ENCODE peak calls at places on chromosome X, in five cellular contexts. One of them, this sample, is unnamed.

GRCh38 chrX:100674705-100675104 is 30.7 kb downstream of the SRPX2 start:
- DNase-seq in HCT116: no peak
- DNase-seq in K562: peak; percentile 11
- DNase-seq in HepG2: no peak
- DNase-seq in GM12878: no peak
- DNase-seq in this sample: no peak

GRCh38 chrX:153921511-153922285 is 4.4 kb downstream of the ARHGAP4 start:
- DNase-seq in HCT116: no peak
- DNase-seq in K562: no peak
- DNase-seq in HepG2: no peak
- DNase-seq in GM12878: no peak
- DNase-seq in this sample: no peak

GRCh38 chrX:68985135-68985725 is 156.4 kb downstream of the EFNB1 start:
- DNase-seq in HCT116: no peak
- DNase-seq in K562: peak; percentile 1
- DNase-seq in HepG2: no peak
- DNase-seq in GM12878: no peak
- DNase-seq in this sample: no peak

GRCh38 chrX:44143061-44143602 is 169.9 kb upstream of the NDP start:
- DNase-seq in HCT116: no peak
- DNase-seq in K562: no peak
- DNase-seq in HepG2: no peak
- DNase-seq in GM12878: no peak
- DNase-seq in this sample: no peak

GRCh38 chrX:1481636-1482529 is 29.2 kb upstream of the ASMTL start:
- DNase-seq in HCT116: peak; percentile 73
- DNase-seq in K562: peak; percentile 48
- DNase-seq in HepG2: peak; percentile 95
- DNase-seq in GM12878: peak; percentile 90
- DNase-seq in this sample: peak; percentile 81

GRCh38 chrX:12701625-12702024 is 89.6 kb upstream of the PRPS2 start:
- DNase-seq in HCT116: peak; percentile 62
- DNase-seq in K562: peak; percentile 58
- DNase-seq in HepG2: peak; percentile 37
- DNase-seq in GM12878: peak; percentile 12
- DNase-seq in this sample: peak; percentile 13

GRCh38 chrX:9807355-9808182 is 21.3 kb downstream of the SHROOM2 start:
- DNase-seq in HCT116: no peak
- DNase-seq in K562: no peak
- DNase-seq in HepG2: no peak
- DNase-seq in GM12878: no peak
- DNase-seq in this sample: peak; percentile 19

GRCh38 chrX:87582453-87582852 is 64.9 kb downstream of the KLHL4 start:
- DNase-seq in HCT116: no peak
- DNase-seq in K562: no peak
- DNase-seq in HepG2: no peak
- DNase-seq in GM12878: no peak
- DNase-seq in this sample: no peak

GRCh38 chrX:154047266-154047665 is 27.6 kb upstream of the IRAK1 start:
- DNase-seq in HCT116: no peak
- DNase-seq in K562: no peak
- DNase-seq in HepG2: no peak
- DNase-seq in GM12878: no peak
- DNase-seq in this sample: no peak

GRCh38 chrX:2584659-2585470 is 84.1 kb upstream of the DHRSX start:
- DNase-seq in HCT116: no peak
- DNase-seq in K562: no peak
- DNase-seq in HepG2: no peak
- DNase-seq in GM12878: no peak
- DNase-seq in this sample: no peak

GRCh38 chrX:2592279-2592678 is 91.5 kb upstream of the DHRSX start:
- DNase-seq in HCT116: no peak
- DNase-seq in K562: no peak
- DNase-seq in HepG2: no peak
- DNase-seq in GM12878: no peak
- DNase-seq in this sample: no peak

GRCh38 chrX:2587146-2587545 is 86.4 kb upstream of the DHRSX start:
- DNase-seq in HCT116: no peak
- DNase-seq in K562: no peak
- DNase-seq in HepG2: no peak
- DNase-seq in GM12878: no peak
- DNase-seq in this sample: no peak

GRCh38 chrX:2588049-2588448 is 87.3 kb upstream of the DHRSX start:
- DNase-seq in HCT116: no peak
- DNase-seq in K562: no peak
- DNase-seq in HepG2: no peak
- DNase-seq in GM12878: no peak
- DNase-seq in this sample: no peak

GRCh38 chrX:2589186-2590020 is 88.6 kb upstream of the DHRSX start:
- DNase-seq in HCT116: no peak
- DNase-seq in K562: no peak
- DNase-seq in HepG2: no peak
- DNase-seq in GM12878: no peak
- DNase-seq in this sample: no peak
- TF ChIP-seq JUND in HCT116: no peak
- TF ChIP-seq JUND in K562: no peak
- TF ChIP-seq JUND in HepG2: no peak
- TF ChIP-seq JUND in GM12878: no peak
- TF ChIP-seq JUND in this sample: no peak

DNA sequence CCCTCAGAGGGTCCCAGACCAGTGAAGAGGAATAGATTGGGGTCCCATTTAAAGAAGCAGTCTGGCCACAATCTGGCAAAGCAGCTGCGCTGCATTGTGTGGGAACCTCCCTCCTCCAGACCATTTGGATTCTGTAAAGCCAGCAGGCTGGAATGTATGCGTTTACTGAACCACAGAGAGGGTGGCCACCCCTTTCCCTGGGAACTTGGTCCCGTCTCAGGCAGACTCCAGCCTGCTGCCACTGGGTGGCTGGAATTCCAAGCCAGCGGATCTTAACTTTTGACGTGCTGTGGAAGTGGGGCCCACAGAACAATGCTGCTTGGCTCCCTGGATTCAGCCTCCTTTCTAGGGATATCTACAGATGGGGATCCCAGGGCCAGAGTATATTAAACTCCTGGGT is 307.2 kb downstream of the DACH2 start:
- DNase-seq in HCT116: no peak
- DNase-seq in K562: no peak
- DNase-seq in HepG2: no peak
- DNase-seq in GM12878: no peak
- DNase-seq in this sample: no peak
- TF ChIP-seq JUND in HCT116: no peak
- TF ChIP-seq JUND in K562: no peak
- TF ChIP-seq JUND in HepG2: no peak
- TF ChIP-seq JUND in GM12878: no peak
- TF ChIP-seq JUND in this sample: no peak

GRCh38 chrX:39903343-39903742 is 194.4 kb downstream of the BCOR start:
- DNase-seq in HCT116: no peak
- DNase-seq in K562: no peak
- DNase-seq in HepG2: no peak
- DNase-seq in GM12878: no peak
- DNase-seq in this sample: no peak
- TF ChIP-seq JUND in HCT116: no peak
- TF ChIP-seq JUND in K562: no peak
- TF ChIP-seq JUND in HepG2: no peak
- TF ChIP-seq JUND in GM12878: no peak
- TF ChIP-seq JUND in this sample: no peak

GRCh38 chrX:130171446-130172126 is at the start of gene RAB33A:
- DNase-seq in HCT116: no peak
- DNase-seq in K562: no peak
- DNase-seq in HepG2: no peak
- DNase-seq in GM12878: no peak
- DNase-seq in this sample: no peak
- TF ChIP-seq JUND in HCT116: no peak
- TF ChIP-seq JUND in K562: no peak
- TF ChIP-seq JUND in HepG2: no peak
- TF ChIP-seq JUND in GM12878: no peak
- TF ChIP-seq JUND in this sample: no peak

GRCh38 chrX:14080031-14080430 is 50.3 kb upstream of the GEMIN8 start:
- DNase-seq in HCT116: no peak
- DNase-seq in K562: no peak
- DNase-seq in HepG2: no peak
- DNase-seq in GM12878: no peak
- DNase-seq in this sample: no peak
- TF ChIP-seq JUND in HCT116: no peak
- TF ChIP-seq JUND in K562: no peak
- TF ChIP-seq JUND in HepG2: no peak
- TF ChIP-seq JUND in GM12878: no peak
- TF ChIP-seq JUND in this sample: no peak

GRCh38 chrX:46461653-46462191 is 83.5 kb downstream of the ZNF674 start:
- DNase-seq in HCT116: no peak
- DNase-seq in K562: no peak
- DNase-seq in HepG2: no peak
- DNase-seq in GM12878: peak; percentile 20
- DNase-seq in this sample: no peak
- TF ChIP-seq JUND in HCT116: no peak
- TF ChIP-seq JUND in K562: no peak
- TF ChIP-seq JUND in HepG2: no peak
- TF ChIP-seq JUND in GM12878: no peak
- TF ChIP-seq JUND in this sample: no peak

GRCh38 chrX:11293113-11293512 is at the start of gene AMELX:
- DNase-seq in HCT116: no peak
- DNase-seq in K562: no peak
- DNase-seq in HepG2: no peak
- DNase-seq in GM12878: no peak
- DNase-seq in this sample: no peak

GRCh38 chrX:11298600-11298999 is 5.4 kb downstream of the AMELX start:
- DNase-seq in HCT116: no peak
- DNase-seq in K562: no peak
- DNase-seq in HepG2: no peak
- DNase-seq in GM12878: no peak
- DNase-seq in this sample: no peak

GRCh38 chrX:11290673-11291072 is 2.5 kb upstream of the AMELX start:
- DNase-seq in HCT116: no peak
- DNase-seq in K562: no peak
- DNase-seq in HepG2: no peak
- DNase-seq in GM12878: no peak
- DNase-seq in this sample: no peak

DNA sequence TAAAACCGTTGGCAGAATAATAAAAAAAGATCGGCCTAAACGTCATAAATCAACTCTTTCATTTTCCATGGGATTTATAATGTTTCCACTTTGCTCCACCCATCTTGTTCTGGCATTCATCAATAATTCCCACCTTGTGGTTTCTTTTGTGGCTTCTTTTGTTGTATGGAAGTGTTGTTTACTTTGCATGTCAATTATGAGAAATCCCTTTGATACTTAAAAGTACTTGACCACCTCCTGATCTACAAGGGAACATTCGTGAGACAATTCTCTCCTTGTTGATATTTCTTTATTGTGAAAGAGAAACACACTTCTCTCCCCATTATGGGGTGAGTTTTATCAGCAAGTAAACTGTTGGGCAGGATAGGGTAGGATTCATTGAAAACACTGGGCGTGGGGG is 2.8 kb downstream of the AMELX start:
- DNase-seq in HCT116: no peak
- DNase-seq in K562: no peak
- DNase-seq in HepG2: no peak
- DNase-seq in GM12878: no peak
- DNase-seq in this sample: no peak
- TF ChIP-seq JUND in HCT116: no peak
- TF ChIP-seq JUND in K562: no peak
- TF ChIP-seq JUND in HepG2: no peak
- TF ChIP-seq JUND in GM12878: no peak
- TF ChIP-seq JUND in this sample: no peak